ENCODE peak calls at places on chromosomes 12 and 14, in four cellular contexts. O is HFF-Myc, H is heart left ventricle, V is AG09309. B is an unnamed sample.
A peak's percentile ranks its signal among the peaks of the same experiment; 100 is the strongest.

GRCh38 chr14:88352299-88353097 is 29.4 kb upstream of the KCNK10 start:
- DNase-seq in O (peak; percentile 17), H (no peak), V (no peak), B (no peak)

GRCh38 chr12:38384816-38385491 is 68.4 kb downstream of the ALG10B start:
- DNase-seq in O (no peak), H (no peak), V (no peak), B (no peak)

GRCh38 chr14:24250354-24250753 is 7.9 kb upstream of the TINF2 start:
- DNase-seq in O (no peak), H (no peak), V (no peak), B (no peak)

GRCh38 chr12:71594214-71594948 is 69.3 kb downstream of the ZFC3H1 start:
- DNase-seq in O (no peak), H (no peak), V (no peak), B (no peak)

GRCh38 chr12:39846304-39846703 is 226.7 kb upstream of the ABCD2 start:
- DNase-seq in O (no peak), H (no peak), V (no peak), B (no peak)

GRCh38 chr12:113867258-113867657 is 98.9 kb downstream of the RBM19 start:
- DNase-seq in O (no peak), H (no peak), V (no peak), B (no peak)

GRCh38 chr14:23066368-23066767 is 9.0 kb upstream of the CDH24 start:
- DNase-seq in O (no peak), H (no peak), V (no peak), B (no peak)

GRCh38 chr14:100669468-100669867 is 57.2 kb upstream of the DLK1 start:
- DNase-seq in O (no peak), H (no peak), V (no peak), B (no peak)

GRCh38 chr14:59274991-59275391 is 86.5 kb downstream of the DAAM1 start:
- DNase-seq in O (no peak), H (peak; percentile 36), V (no peak), B (no peak)

GRCh38 chr14:20811994-20812393 is 9.3 kb upstream of the RNASE1 start:
- DNase-seq in O (no peak), H (no peak), V (no peak), B (no peak)

GRCh38 chr14:75162631-75163030 is 13.8 kb downstream of the TMED10 start:
- DNase-seq in O (no peak), H (no peak), V (no peak), B (no peak)
- TF ChIP-seq CTCF in O (no peak), H (no peak), V (no peak), B (no peak)

GRCh38 chr12:101935769-101936741 is 58.7 kb downstream of the DRAM1 start:
- DNase-seq in O (peak; percentile 90), H (peak; percentile 76), V (peak; percentile 96), B (peak; percentile 87)
- TF ChIP-seq CTCF in O (no peak), H (no peak), V (peak; percentile 7), B (no peak)

DNA sequence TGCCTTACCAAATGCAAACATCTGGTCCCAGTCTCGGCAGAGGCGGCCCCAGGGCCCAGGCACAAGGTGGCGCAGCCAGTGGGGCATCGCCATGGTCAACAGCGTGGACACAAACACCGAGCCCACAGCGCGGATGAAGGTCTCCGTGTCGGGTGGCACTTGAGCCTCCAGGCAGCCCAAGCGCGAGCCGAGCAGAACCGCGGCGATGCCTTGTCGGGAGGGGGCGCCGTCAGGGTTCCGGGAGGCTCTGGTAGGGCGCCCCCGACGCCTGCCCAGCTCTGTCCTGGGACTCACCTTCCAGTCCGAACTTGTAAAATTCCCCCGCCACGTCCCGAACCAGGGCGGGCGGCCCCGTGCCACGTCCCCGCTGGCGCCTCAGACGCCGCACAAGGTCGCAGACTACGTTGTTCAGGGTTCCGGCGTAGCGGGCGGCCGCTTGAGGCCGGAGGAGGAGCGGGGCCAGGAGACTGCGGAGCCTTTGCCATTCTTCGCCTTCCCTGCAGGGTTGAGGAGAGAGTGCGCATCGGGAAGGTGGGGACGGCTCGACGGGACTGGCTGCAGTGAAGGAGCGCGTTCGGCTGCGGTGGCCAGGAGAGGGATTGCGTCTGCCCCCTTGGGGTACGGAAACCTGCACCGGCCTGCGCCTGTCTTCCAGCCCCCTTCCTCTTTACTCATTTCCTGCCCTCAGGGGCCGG is 1.7 kb downstream of the CYP27B1 start:
- DNase-seq in O (no peak), H (no peak), V (no peak), B (no peak)
- TF ChIP-seq CTCF in O (peak; percentile 32), H (peak; percentile 15), V (peak; percentile 53), B (peak; percentile 37)

DNA sequence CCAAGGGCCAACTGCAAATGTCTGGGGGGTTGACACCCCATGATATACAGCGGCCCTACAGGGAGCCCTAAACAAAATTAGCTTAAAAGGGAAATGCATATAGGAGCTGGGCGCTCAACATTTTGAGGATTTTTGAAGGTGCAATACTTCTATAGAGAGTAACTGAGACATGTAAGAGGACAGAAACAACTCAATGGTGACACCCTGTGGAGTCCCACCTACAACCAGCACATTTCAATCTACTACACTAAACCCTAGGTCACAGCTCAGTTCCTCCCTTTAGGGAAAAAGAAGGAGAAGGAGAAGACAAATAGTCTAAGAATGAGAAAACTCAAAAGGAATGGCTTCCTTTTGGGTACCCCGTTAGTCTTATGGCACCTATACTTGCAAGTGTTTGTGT is 1010.5 kb upstream of the NOVA1 start:
- DNase-seq in O (no peak), H (no peak), V (no peak), B (no peak)
- TF ChIP-seq CTCF in O (no peak), H (no peak), V (no peak), B (no peak)

GRCh38 chr12:95115641-95116040 is 42.2 kb upstream of the NR2C1 start:
- DNase-seq in O (no peak), H (no peak), V (no peak), B (no peak)
- TF ChIP-seq CTCF in O (no peak), H (no peak), V (no peak), B (no peak)

GRCh38 chr12:78120866-78121590 is 290.3 kb downstream of the NAV3 start:
- DNase-seq in O (no peak), H (no peak), V (no peak), B (peak; percentile 20)

GRCh38 chr12:78119351-78119918 is 288.7 kb downstream of the NAV3 start:
- DNase-seq in O (no peak), H (no peak), V (no peak), B (no peak)

GRCh38 chr12:78115889-78116288 is 285.2 kb downstream of the NAV3 start:
- DNase-seq in O (no peak), H (no peak), V (no peak), B (no peak)

GRCh38 chr12:78118486-78118885 is 287.8 kb downstream of the NAV3 start:
- DNase-seq in O (no peak), H (no peak), V (no peak), B (no peak)

DNA sequence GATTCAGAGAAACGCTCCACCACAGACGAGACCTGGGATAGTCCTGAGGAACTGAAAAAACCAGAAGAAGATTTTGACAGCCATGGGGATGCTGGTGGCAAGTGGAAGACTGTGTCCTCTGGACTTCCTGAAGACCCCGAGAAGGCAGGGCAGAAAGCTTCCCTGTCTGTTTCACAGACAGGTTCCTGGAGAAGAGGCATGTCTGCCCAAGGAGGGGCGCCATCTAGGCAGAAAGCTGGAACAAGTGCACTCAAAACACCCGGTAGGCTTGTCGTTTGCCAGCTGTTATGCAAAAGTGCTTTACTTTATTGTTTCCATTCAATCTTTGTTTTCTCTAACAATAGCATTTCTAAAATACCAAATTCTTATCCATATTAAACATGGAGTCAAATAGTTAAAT is 287.3 kb downstream of the NAV3 start:
- DNase-seq in O (no peak), H (no peak), V (no peak), B (no peak)
- TF ChIP-seq CTCF in O (peak; percentile 20), H (no peak), V (no peak), B (no peak)

GRCh38 chr14:52550661-52551060 is 1.6 kb downstream of the TXNDC16 start:
- DNase-seq in O (no peak), H (no peak), V (no peak), B (no peak)

GRCh38 chr14:52552063-52552988 is at the start of the genes GPR137C and TXNDC16:
- DNase-seq in O (peak; percentile 98), H (peak; percentile 100), V (peak; percentile 93), B (peak; percentile 97)

GRCh38 chr14:52553002-52553670 is 500 bp downstream of the GPR137C start:
- DNase-seq in O (no peak), H (peak; percentile 39), V (no peak), B (no peak)

GRCh38 chr14:52551205-52551604 is 1.1 kb downstream of the TXNDC16 start:
- DNase-seq in O (no peak), H (no peak), V (no peak), B (no peak)

DNA sequence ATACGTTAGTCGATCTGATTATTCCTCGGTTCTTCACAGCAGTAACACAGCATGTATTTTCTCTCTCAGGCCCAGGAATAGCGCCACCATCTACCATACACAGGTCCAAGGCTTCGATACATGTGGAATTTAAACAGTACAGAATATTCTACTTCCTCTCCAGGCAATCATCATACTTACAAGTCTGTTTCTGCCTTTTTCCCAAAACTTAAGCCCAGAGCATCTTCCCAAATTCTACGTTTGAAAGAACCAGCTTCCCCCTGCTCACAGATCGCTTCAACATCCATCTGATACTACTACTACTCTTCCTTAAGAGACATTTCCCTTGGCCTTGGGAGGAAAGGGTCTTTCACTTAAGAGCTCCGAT is 626 bp downstream of the TXNDC16 start:
- DNase-seq in O (peak; percentile 6), H (no peak), V (no peak), B (no peak)
- TF ChIP-seq CTCF in O (peak; percentile 37), H (no peak), V (peak; percentile 45), B (peak; percentile 35)

DNA sequence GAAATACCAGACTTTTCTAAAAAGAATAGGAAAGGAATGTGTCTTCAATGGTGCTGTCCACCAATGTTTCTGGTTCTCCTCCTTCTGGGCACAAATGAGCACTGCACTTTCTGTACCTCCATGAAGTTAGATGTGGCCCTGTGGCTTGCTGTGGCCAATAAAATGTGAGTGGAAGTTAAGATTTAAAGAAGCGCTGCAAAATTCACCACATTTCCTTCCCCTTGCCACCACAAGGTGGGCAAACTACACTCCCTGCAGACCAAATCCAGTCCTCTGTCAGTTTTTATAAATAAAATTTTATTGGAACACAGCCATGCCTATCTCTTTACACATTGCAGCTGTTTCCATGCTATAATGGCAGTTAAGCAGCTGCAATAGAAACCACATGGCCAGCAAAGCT is 141.4 kb upstream of the TMPO start:
- DNase-seq in O (no peak), H (no peak), V (no peak), B (no peak)
- TF ChIP-seq CTCF in O (peak; percentile 24), H (no peak), V (peak; percentile 41), B (peak; percentile 9)

DNA sequence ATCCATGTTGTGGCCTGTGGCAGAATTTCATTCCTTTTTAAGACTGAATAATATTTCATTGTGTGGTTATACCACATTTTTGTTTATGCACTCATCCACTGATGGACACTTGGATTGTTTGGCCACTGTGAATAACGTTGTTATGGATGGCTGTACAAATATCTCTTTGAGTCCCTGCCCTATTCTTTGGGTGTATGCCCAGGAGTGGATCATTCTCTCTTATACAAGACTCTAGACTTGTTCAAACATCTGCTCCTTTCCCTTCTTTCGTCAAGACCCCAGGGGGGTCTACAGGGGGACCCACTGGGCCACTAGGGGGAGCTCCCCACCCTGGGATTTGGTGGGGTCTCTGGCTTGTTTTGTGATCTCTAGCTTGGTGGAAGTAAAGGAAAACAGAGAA is 77.4 kb downstream of the FBXL14 start:
- DNase-seq in O (no peak), H (no peak), V (peak; percentile 59), B (peak; percentile 62)
- TF ChIP-seq CTCF in O (peak; percentile 54), H (peak; percentile 20), V (peak; percentile 29), B (peak; percentile 46)

GRCh38 chr14:75176142-75176820 is at the start of gene TMED10:
- DNase-seq in O (peak; percentile 63), H (peak; percentile 90), V (peak; percentile 52), B (peak; percentile 69)
- TF ChIP-seq CTCF in O (no peak), H (no peak), V (no peak), B (no peak)

B was measured in AG09319.